ENCODE peak calls at places on chromosomes 11 and 22, in six cellular contexts. X, B, U, H, J and N are unnamed samples.

GRCh38 chr11:119714590-119714989 is 14.4 kb downstream of the NECTIN1 start:
- DNase-seq in U (no peak), B (no peak), H (no peak), X (no peak), J (no peak), N (no peak)

GRCh38 chr11:125887373-125888324 is at the start of gene HYLS1:
- DNase-seq in H (peak; percentile 89), X (peak; percentile 98), U (peak; percentile 97), J (peak; percentile 88), B (peak; percentile 98), N (peak; percentile 98)

GRCh38 chr11:17853280-17853679 is 118.7 kb downstream of the KCNC1 start:
- DNase-seq in B (no peak), X (no peak), H (no peak), J (no peak), U (no peak), N (no peak)

GRCh38 chr11:27837895-27838563 is 137.8 kb upstream of the BDNF start:
- DNase-seq in B (no peak), U (no peak), X (no peak), J (no peak), H (no peak), N (no peak)

GRCh38 chr11:93330446-93330984 is at the start of gene DEUP1:
- DNase-seq in B (no peak), J (no peak), X (peak; percentile 4), U (peak; percentile 80), H (peak; percentile 87), N (peak; percentile 45)

GRCh38 chr11:120208012-120208441 is 2.8 kb upstream of the OAF start:
- DNase-seq in B (peak; percentile 66), X (no peak), H (no peak), J (no peak), U (no peak), N (no peak)

GRCh38 chr11:57310630-57311086 is 14.1 kb downstream of the TNKS1BP1 start:
- DNase-seq in B (peak; percentile 10), X (peak; percentile 67), H (no peak), U (no peak), J (no peak), N (peak; percentile 56)

GRCh38 chr11:113014731-113015455 is 53.7 kb downstream of the NCAM1 start:
- DNase-seq in B (no peak), U (no peak), J (no peak), X (peak; percentile 4), H (peak; percentile 93), N (peak; percentile 88)

GRCh38 chr11:6443269-6444003 is 2.6 kb upstream of the HPX start:
- DNase-seq in J (no peak), B (peak; percentile 65), H (peak; percentile 26), U (peak; percentile 75), X (peak; percentile 78), N (no peak)

GRCh38 chr22:19524170-19525115 is at the start of gene CLDN5:
- DNase-seq in H (peak; percentile 19), U (no peak), B (no peak), X (peak; percentile 23), J (no peak), N (peak; percentile 28)

GRCh38 chr11:128528294-128528693 is 59.1 kb downstream of the ETS1 start:
- DNase-seq in B (no peak), J (no peak), U (no peak), X (no peak), H (no peak), N (no peak)

GRCh38 chr11:94968334-94968958 is 4.9 kb downstream of the CWC15 start:
- DNase-seq in U (no peak), J (no peak), B (peak; percentile 35), X (peak; percentile 79), H (peak; percentile 6), N (no peak)

GRCh38 chr11:125074511-125075241 is 11.6 kb downstream of the SLC37A2 start:
- DNase-seq in X (no peak), B (peak; percentile 37), U (no peak), H (no peak), J (no peak), N (no peak)

GRCh38 chr22:44880588-44881245 is 128.3 kb downstream of the ARHGAP8 start:
- DNase-seq in X (no peak), U (peak; percentile 37), H (no peak), B (no peak), J (no peak), N (no peak)

GRCh38 chr22:24460418-24461089 is 33.2 kb downstream of the ADORA2A start:
- DNase-seq in J (no peak), H (no peak), B (peak; percentile 60), U (peak; percentile 37), X (no peak), N (no peak)

GRCh38 chr11:128757235-128757711 is 63.4 kb downstream of the FLI1 start:
- DNase-seq in J (no peak), U (no peak), H (no peak), X (peak; percentile 60), B (peak; percentile 75), N (no peak)

GRCh38 chr11:126702987-126703386 is 297.6 kb downstream of the KIRREL3 start:
- DNase-seq in U (peak; percentile 77), J (no peak), H (peak; percentile 44), B (no peak), X (no peak), N (no peak)

GRCh38 chr11:106398396-106399074 is 321.1 kb downstream of the AASDHPPT start:
- DNase-seq in U (peak; percentile 55), H (no peak), B (no peak), X (peak; percentile 70), J (peak; percentile 23), N (no peak)

GRCh38 chr11:95904009-95904650 is 19.8 kb downstream of the MTMR2 start:
- DNase-seq in B (no peak), J (no peak), U (no peak), H (no peak), X (no peak), N (no peak)

GRCh38 chr11:120121336-120121735 is 16.6 kb downstream of the TRIM29 start:
- DNase-seq in J (no peak), U (peak; percentile 90), B (no peak), H (no peak), X (no peak), N (no peak)

GRCh38 chr11:64774144-64774543 is 4.2 kb downstream of the SF1 start:
- DNase-seq in X (no peak), U (no peak), B (no peak), J (no peak), H (no peak), N (no peak)

GRCh38 chr11:86341382-86341781 is 33.3 kb upstream of the CCDC81 start:
- DNase-seq in J (no peak), B (no peak), H (no peak), X (no peak), U (peak; percentile 54), N (no peak)

GRCh38 chr11:35814026-35814425 is 129.8 kb upstream of the LDLRAD3 start:
- DNase-seq in X (no peak), J (no peak), B (no peak), U (no peak), H (no peak), N (no peak)

GRCh38 chr11:35343033-35343598 is 76.2 kb downstream of the SLC1A2 start:
- DNase-seq in X (no peak), H (no peak), B (peak; percentile 36), U (no peak), J (no peak), N (no peak)

GRCh38 chr22:35637943-35638342 is 10.3 kb upstream of the APOL6 start:
- DNase-seq in U (no peak), X (peak; percentile 66), H (no peak), B (no peak), J (no peak), N (no peak)

GRCh38 chr11:26045082-26045481 is 286.8 kb upstream of the ANO3 start:
- DNase-seq in U (no peak), H (no peak), B (no peak), J (no peak), X (no peak), N (no peak)

GRCh38 chr11:95086116-95086515 is 3.5 kb upstream of the ENDOD1 start:
- DNase-seq in H (no peak), B (no peak), U (no peak), J (no peak), X (no peak), N (no peak)

GRCh38 chr11:102534261-102534872 is 3.8 kb upstream of the MMP7 start:
- DNase-seq in J (no peak), B (no peak), X (no peak), U (no peak), H (no peak), N (no peak)

GRCh38 chr11:85685131-85685819 is 720 bp downstream of the CCDC89 start:
- DNase-seq in X (peak; percentile 72), B (no peak), U (peak; percentile 54), J (no peak), H (no peak), N (no peak)

GRCh38 chr22:22168190-22168940 is 76.2 kb upstream of the VPREB1 start:
- DNase-seq in U (no peak), B (peak; percentile 88), H (peak; percentile 38), X (peak; percentile 21), J (no peak), N (no peak)

GRCh38 chr22:30882974-30883533 is 85.5 kb downstream of the MORC2 start:
- DNase-seq in J (no peak), U (no peak), X (no peak), H (no peak), B (peak; percentile 6), N (no peak)

GRCh38 chr11:74139151-74139918 is 31.5 kb downstream of the C2CD3 start:
- DNase-seq in H (no peak), X (peak; percentile 39), B (no peak), J (no peak), U (no peak), N (no peak)

GRCh38 chr11:19628018-19628417 is 84.6 kb upstream of the NAV2 start:
- DNase-seq in B (no peak), J (no peak), H (no peak), U (no peak), X (peak; percentile 98), N (no peak)